ENCODE peak calls at places on chromosomes 3 and 15, in six cellular contexts. X is endothelial cell, Y is mucosa of descending colon, Z is lung, S is dorsolateral prefrontal cortex, K is mesothelial cell of epicardium. U is an unnamed sample.

GRCh38 chr3:13479332-13479581 is 849 bp upstream of the HDAC11 start:
- DNase-seq in X (no peak), Y (peak), Z (no peak), S (peak), K (no peak), U (peak)

GRCh38 chr3:181455276-181455675 is 256.4 kb upstream of the SOX2 start:
- DNase-seq in X (no peak), Y (no peak), Z (no peak), S (no peak), K (no peak), U (no peak)

GRCh38 chr15:70902105-70902504 is 9.5 kb downstream of the LRRC49 start:
- DNase-seq in X (no peak), Y (peak), Z (no peak), S (no peak), K (no peak), U (no peak)

GRCh38 chr15:95377251-95377852 is 953.1 kb upstream of the NR2F2 start:
- DNase-seq in X (no peak), Y (no peak), Z (no peak), S (no peak), K (no peak), U (no peak)

GRCh38 chr15:76258460-76258859 is 52.8 kb downstream of the ETFA start:
- DNase-seq in X (no peak), Y (no peak), Z (no peak), S (no peak), K (no peak), U (no peak)

GRCh38 chr15:64767203-64767602 is 8.2 kb downstream of the RBPMS2 start:
- DNase-seq in X (no peak), Y (no peak), Z (no peak), S (no peak), K (no peak), U (no peak)

GRCh38 chr3:20564966-20565365 is 379.0 kb upstream of the SGO1 start:
- DNase-seq in X (no peak), Y (no peak), Z (no peak), S (no peak), K (no peak), U (no peak)

GRCh38 chr3:195253981-195254432 is 17.0 kb downstream of the XXYLT1 start:
- DNase-seq in X (no peak), Y (no peak), Z (peak), S (no peak), K (peak), U (no peak)

GRCh38 chr3:189766416-189766815 is 135.2 kb downstream of the TP63 start:
- DNase-seq in X (no peak), Y (no peak), Z (no peak), S (no peak), K (no peak), U (no peak)

GRCh38 chr15:27538325-27538724 is 560.8 kb downstream of the OCA2 start:
- DNase-seq in X (no peak), Y (no peak), Z (no peak), S (no peak), K (no peak), U (no peak)

GRCh38 chr3:170397579-170398177 is 21.0 kb upstream of the CLDN11 start:
- DNase-seq in X (no peak), Y (no peak), Z (no peak), S (no peak), K (no peak), U (no peak)

GRCh38 chr15:40545457-40545856 is 19.4 kb downstream of the CCDC32 start:
- DNase-seq in X (no peak), Y (no peak), Z (no peak), S (no peak), K (no peak), U (no peak)

GRCh38 chr15:92715753-92716152 is 60.2 kb upstream of the FAM174B start:
- DNase-seq in X (no peak), Y (no peak), Z (no peak), S (no peak), K (no peak), U (no peak)

GRCh38 chr3:10882851-10883250 is 66.8 kb downstream of the SLC6A11 start:
- DNase-seq in X (no peak), Y (no peak), Z (no peak), S (no peak), K (no peak), U (no peak)

GRCh38 chr3:75727985-75728384 is 57.4 kb downstream of the ZNF717 start:
- DNase-seq in X (no peak), Y (no peak), Z (no peak), S (no peak), K (no peak), U (no peak)

GRCh38 chr3:541328-541727 is 344.8 kb downstream of the CHL1 start:
- DNase-seq in X (no peak), Y (no peak), Z (no peak), S (no peak), K (peak), U (no peak)

DNA sequence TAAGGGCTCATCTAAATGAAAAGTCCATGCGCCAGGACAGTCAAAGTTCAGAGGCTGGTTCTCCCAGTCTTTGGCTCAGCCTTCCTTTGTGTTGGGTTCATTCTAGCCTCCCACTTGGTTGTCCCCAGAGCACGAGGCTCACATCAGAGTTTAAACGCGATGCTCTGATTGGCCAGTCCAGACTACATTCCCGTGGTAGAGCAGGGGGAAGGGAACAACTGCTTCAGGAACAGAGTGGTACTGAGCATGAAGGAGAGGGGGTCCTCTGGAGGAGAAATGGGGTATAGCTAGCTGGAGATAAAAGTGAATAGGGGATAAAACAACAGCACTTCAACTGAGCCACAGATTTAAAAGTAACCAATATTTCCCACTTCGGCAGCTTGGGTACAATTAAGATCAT is 32.2 kb downstream of the ANAPC13 start:
- DNase-seq in X (no peak), Y (no peak), Z (no peak), S (no peak), K (no peak), U (no peak)
- TF ChIP-seq CTCF in X (no peak), Y (no peak), Z (no peak), S (no peak), K (no peak), U (no peak)

GRCh38 chr15:79186616-79187015 is 95.9 kb upstream of the ANKRD34C start:
- DNase-seq in X (no peak), Y (no peak), Z (no peak), S (no peak), K (no peak), U (no peak)

GRCh38 chr15:79184465-79184892 is 93.9 kb upstream of the RASGRF1 start:
- DNase-seq in X (peak), Y (peak), Z (peak), S (peak), K (peak), U (peak)

GRCh38 chr15:79180318-79180717 is 89.7 kb upstream of the RASGRF1 start:
- DNase-seq in X (no peak), Y (no peak), Z (no peak), S (no peak), K (no peak), U (no peak)

GRCh38 chr15:79179597-79179996 is 89.0 kb upstream of the RASGRF1 start:
- DNase-seq in X (no peak), Y (no peak), Z (no peak), S (no peak), K (no peak), U (no peak)

GRCh38 chr15:79185199-79185598 is 94.6 kb upstream of the RASGRF1 start:
- DNase-seq in X (peak), Y (peak), Z (no peak), S (no peak), K (no peak), U (no peak)
- TF ChIP-seq CTCF in X (no peak), Y (no peak), Z (no peak), S (no peak), K (no peak), U (no peak)

GRCh38 chr15:67130166-67130565 is 64.8 kb downstream of the SMAD3 start:
- DNase-seq in X (no peak), Y (no peak), Z (no peak), S (no peak), K (no peak), U (no peak)
- TF ChIP-seq CTCF in X (no peak), Y (no peak), Z (no peak), S (no peak), K (no peak), U (no peak)

GRCh38 chr15:90617668-90618097 is 88.0 kb downstream of the CRTC3 start:
- DNase-seq in X (no peak), Y (no peak), Z (no peak), S (no peak), K (no peak), U (no peak)

GRCh38 chr15:90617171-90617570 is 87.4 kb downstream of the CRTC3 start:
- DNase-seq in X (no peak), Y (no peak), Z (no peak), S (no peak), K (no peak), U (no peak)

GRCh38 chr15:90619468-90619867 is 89.7 kb downstream of the CRTC3 start:
- DNase-seq in X (no peak), Y (no peak), Z (no peak), S (no peak), K (no peak), U (no peak)

GRCh38 chr15:90619939-90620338 is 90.2 kb downstream of the CRTC3 start:
- DNase-seq in X (no peak), Y (no peak), Z (no peak), S (no peak), K (no peak), U (no peak)

GRCh38 chr15:90618330-90619136 is 88.8 kb downstream of the CRTC3 start:
- DNase-seq in X (no peak), Y (no peak), Z (no peak), S (no peak), K (no peak), U (no peak)
- TF ChIP-seq CTCF in X (no peak), Y (no peak), Z (no peak), S (no peak), K (no peak), U (no peak)